ENCODE peak calls at places on chromosomes 11 and 22, in five cellular contexts. One of them, this sample, is unnamed.
A peak's percentile ranks its signal among the peaks of the same experiment; 100 is the strongest.

GRCh38 chr11:59053387-59053786 is 32.7 kb upstream of the GLYATL1B start:
- DNase-seq in suprapubic skin: peak; percentile 74
- DNase-seq in mucosa of descending colon: peak; percentile 72
- DNase-seq in stomach: peak; percentile 70
- DNase-seq in progenitor cell of endocrine pancreas: peak; percentile 43
- DNase-seq in this sample: peak; percentile 45

GRCh38 chr11:26044389-26044788 is 287.5 kb upstream of the ANO3 start:
- DNase-seq in stomach: no peak
- DNase-seq in suprapubic skin: no peak
- DNase-seq in mucosa of descending colon: no peak
- DNase-seq in progenitor cell of endocrine pancreas: no peak
- DNase-seq in this sample: no peak

GRCh38 chr11:36574486-36574885 is 6.7 kb downstream of the RAG1 start:
- DNase-seq in progenitor cell of endocrine pancreas: no peak
- DNase-seq in mucosa of descending colon: no peak
- DNase-seq in stomach: no peak
- DNase-seq in suprapubic skin: no peak
- DNase-seq in this sample: no peak

GRCh38 chr11:124618863-124619262 is 3.8 kb upstream of the TBRG1 start:
- DNase-seq in stomach: no peak
- DNase-seq in mucosa of descending colon: no peak
- DNase-seq in suprapubic skin: no peak
- DNase-seq in progenitor cell of endocrine pancreas: no peak
- DNase-seq in this sample: no peak

GRCh38 chr11:122981388-122982264 is at the start of gene BSX:
- DNase-seq in suprapubic skin: peak; percentile 63
- DNase-seq in stomach: peak; percentile 45
- DNase-seq in mucosa of descending colon: peak; percentile 47
- DNase-seq in progenitor cell of endocrine pancreas: peak; percentile 79
- DNase-seq in this sample: no peak

GRCh38 chr11:11552688-11553087 is 69.1 kb downstream of the GALNT18 start:
- DNase-seq in progenitor cell of endocrine pancreas: peak; percentile 26
- DNase-seq in stomach: no peak
- DNase-seq in mucosa of descending colon: peak; percentile 47
- DNase-seq in suprapubic skin: no peak
- DNase-seq in this sample: no peak

GRCh38 chr22:29044657-29045176 is 16.9 kb downstream of the C22orf31 start:
- DNase-seq in progenitor cell of endocrine pancreas: no peak
- DNase-seq in stomach: no peak
- DNase-seq in mucosa of descending colon: no peak
- DNase-seq in suprapubic skin: peak; percentile 36
- DNase-seq in this sample: no peak

GRCh38 chr11:65960824-65961266 is 689 bp upstream of the SART1 start:
- DNase-seq in mucosa of descending colon: peak; percentile 46
- DNase-seq in suprapubic skin: no peak
- DNase-seq in stomach: no peak
- DNase-seq in progenitor cell of endocrine pancreas: no peak
- DNase-seq in this sample: no peak

GRCh38 chr11:21385669-21386068 is 716.3 kb downstream of the NELL1 start:
- DNase-seq in stomach: no peak
- DNase-seq in suprapubic skin: no peak
- DNase-seq in progenitor cell of endocrine pancreas: no peak
- DNase-seq in mucosa of descending colon: no peak
- DNase-seq in this sample: no peak

GRCh38 chr22:21657361-21658118 is 8.3 kb upstream of the PPIL2 start:
- DNase-seq in stomach: peak; percentile 86
- DNase-seq in progenitor cell of endocrine pancreas: peak; percentile 75
- DNase-seq in suprapubic skin: no peak
- DNase-seq in mucosa of descending colon: peak; percentile 88
- DNase-seq in this sample: peak; percentile 78
- TF ChIP-seq CTCF in stomach: peak; percentile 14
- TF ChIP-seq CTCF in progenitor cell of endocrine pancreas: peak; percentile 42
- TF ChIP-seq CTCF in suprapubic skin: no peak
- TF ChIP-seq CTCF in mucosa of descending colon: peak; percentile 32
- TF ChIP-seq CTCF in this sample: no peak

GRCh38 chr11:62217191-62217748 is 8.8 kb downstream of the SCGB2A1 start:
- DNase-seq in stomach: no peak
- DNase-seq in suprapubic skin: no peak
- DNase-seq in mucosa of descending colon: no peak
- DNase-seq in progenitor cell of endocrine pancreas: no peak
- DNase-seq in this sample: no peak
- TF ChIP-seq CTCF in stomach: no peak
- TF ChIP-seq CTCF in suprapubic skin: no peak
- TF ChIP-seq CTCF in mucosa of descending colon: no peak
- TF ChIP-seq CTCF in progenitor cell of endocrine pancreas: peak; percentile 56
- TF ChIP-seq CTCF in this sample: no peak

GRCh38 chr11:45105233-45105992 is 41.0 kb upstream of the PRDM11 start:
- DNase-seq in suprapubic skin: no peak
- DNase-seq in stomach: peak; percentile 77
- DNase-seq in mucosa of descending colon: peak; percentile 81
- DNase-seq in progenitor cell of endocrine pancreas: peak; percentile 76
- DNase-seq in this sample: peak; percentile 63

GRCh38 chr11:45104006-45104789 is 42.2 kb upstream of the PRDM11 start:
- DNase-seq in stomach: no peak
- DNase-seq in progenitor cell of endocrine pancreas: no peak
- DNase-seq in mucosa of descending colon: no peak
- DNase-seq in suprapubic skin: no peak
- DNase-seq in this sample: no peak

GRCh38 chr11:45102361-45102809 is 44.1 kb upstream of the PRDM11 start:
- DNase-seq in stomach: no peak
- DNase-seq in progenitor cell of endocrine pancreas: no peak
- DNase-seq in mucosa of descending colon: no peak
- DNase-seq in suprapubic skin: no peak
- DNase-seq in this sample: no peak

GRCh38 chr11:45104790-45105084 is 41.7 kb upstream of the PRDM11 start:
- DNase-seq in mucosa of descending colon: no peak
- DNase-seq in suprapubic skin: no peak
- DNase-seq in stomach: no peak
- DNase-seq in progenitor cell of endocrine pancreas: no peak
- DNase-seq in this sample: no peak

GRCh38 chr11:45102810-45103621 is 43.4 kb upstream of the PRDM11 start:
- DNase-seq in stomach: peak; percentile 54
- DNase-seq in progenitor cell of endocrine pancreas: peak; percentile 37
- DNase-seq in mucosa of descending colon: peak; percentile 63
- DNase-seq in suprapubic skin: no peak
- DNase-seq in this sample: peak; percentile 70
- TF ChIP-seq CTCF in stomach: peak; percentile 95
- TF ChIP-seq CTCF in progenitor cell of endocrine pancreas: peak; percentile 93
- TF ChIP-seq CTCF in mucosa of descending colon: peak; percentile 81
- TF ChIP-seq CTCF in suprapubic skin: peak; percentile 96
- TF ChIP-seq CTCF in this sample: peak; percentile 99

DNA sequence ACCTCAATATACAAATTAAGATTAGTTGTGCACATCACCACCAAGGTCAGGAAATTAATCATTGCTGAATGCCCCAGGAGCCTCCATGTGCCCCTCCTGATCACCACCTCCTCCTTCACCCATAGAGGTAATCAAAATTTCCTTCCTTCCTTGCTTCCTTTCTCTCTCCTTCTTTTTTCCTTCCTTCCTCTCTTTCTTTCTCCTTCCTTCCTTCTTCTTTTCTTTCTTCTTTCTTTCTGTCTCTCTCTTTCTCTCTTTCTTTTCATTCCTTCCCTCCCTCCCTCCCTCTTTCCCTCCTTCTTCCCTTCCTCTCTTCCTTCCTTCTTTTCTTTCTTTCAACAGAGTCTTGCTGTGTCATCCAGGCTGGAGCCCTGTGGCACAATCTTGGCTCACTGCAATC is 67.9 kb upstream of the FTH1 start:
- DNase-seq in progenitor cell of endocrine pancreas: no peak
- DNase-seq in mucosa of descending colon: no peak
- DNase-seq in suprapubic skin: no peak
- DNase-seq in stomach: no peak
- DNase-seq in this sample: no peak
- TF ChIP-seq CTCF in progenitor cell of endocrine pancreas: no peak
- TF ChIP-seq CTCF in mucosa of descending colon: no peak
- TF ChIP-seq CTCF in suprapubic skin: no peak
- TF ChIP-seq CTCF in stomach: no peak
- TF ChIP-seq CTCF in this sample: no peak

GRCh38 chr22:45549739-45550138 is 47.1 kb downstream of the FBLN1 start:
- DNase-seq in suprapubic skin: no peak
- DNase-seq in stomach: no peak
- DNase-seq in progenitor cell of endocrine pancreas: no peak
- DNase-seq in mucosa of descending colon: no peak
- DNase-seq in this sample: no peak

GRCh38 chr22:45550416-45550815 is 47.7 kb downstream of the FBLN1 start:
- DNase-seq in stomach: no peak
- DNase-seq in suprapubic skin: no peak
- DNase-seq in progenitor cell of endocrine pancreas: no peak
- DNase-seq in mucosa of descending colon: no peak
- DNase-seq in this sample: no peak

GRCh38 chr22:45548441-45548840 is 45.8 kb downstream of the FBLN1 start:
- DNase-seq in mucosa of descending colon: no peak
- DNase-seq in suprapubic skin: peak; percentile 62
- DNase-seq in progenitor cell of endocrine pancreas: no peak
- DNase-seq in stomach: no peak
- DNase-seq in this sample: no peak

GRCh38 chr22:45550891-45551290 is 48.2 kb downstream of the FBLN1 start:
- DNase-seq in mucosa of descending colon: no peak
- DNase-seq in stomach: no peak
- DNase-seq in suprapubic skin: no peak
- DNase-seq in progenitor cell of endocrine pancreas: no peak
- DNase-seq in this sample: no peak

DNA sequence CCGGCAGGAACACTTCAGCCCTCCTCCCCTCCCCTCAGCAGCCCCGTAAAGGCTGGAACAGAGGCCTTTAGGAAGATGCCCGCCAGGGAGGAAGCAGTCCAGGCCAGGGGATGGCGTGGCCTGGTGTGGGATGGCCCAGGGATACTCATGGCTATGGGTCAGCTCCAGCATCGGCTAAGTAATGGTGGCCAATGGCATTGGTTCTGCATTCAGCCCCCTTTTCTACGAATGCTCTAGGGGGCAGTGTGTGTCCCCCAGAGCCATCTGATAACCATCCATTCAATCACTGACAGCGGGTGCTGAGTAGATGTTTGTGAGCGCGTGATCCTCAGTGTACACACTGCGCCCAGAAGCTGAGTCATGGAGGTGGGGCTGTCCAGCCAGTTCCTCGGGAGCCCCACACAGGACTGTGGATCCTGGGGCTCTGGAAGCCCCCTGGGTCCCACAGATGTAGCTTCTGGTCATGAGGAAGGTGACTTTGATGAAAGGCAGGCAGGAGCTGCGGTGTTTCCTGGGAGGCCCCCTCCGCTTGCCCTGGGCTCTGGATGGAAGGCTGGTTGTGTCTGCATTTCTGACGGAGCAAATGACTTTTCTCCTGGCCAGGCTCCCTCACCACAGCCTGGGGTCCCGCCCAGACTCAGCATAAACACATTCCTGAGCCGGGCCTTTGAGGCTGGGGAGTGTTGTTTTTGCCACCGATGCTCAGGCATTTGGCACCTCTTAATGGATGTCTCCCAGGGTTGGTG is 46.5 kb downstream of the FBLN1 start:
- DNase-seq in progenitor cell of endocrine pancreas: no peak
- DNase-seq in suprapubic skin: peak; percentile 88
- DNase-seq in mucosa of descending colon: peak; percentile 50
- DNase-seq in stomach: peak; percentile 46
- DNase-seq in this sample: no peak
- TF ChIP-seq CTCF in progenitor cell of endocrine pancreas: peak; percentile 17
- TF ChIP-seq CTCF in suprapubic skin: no peak
- TF ChIP-seq CTCF in mucosa of descending colon: peak; percentile 9
- TF ChIP-seq CTCF in stomach: no peak
- TF ChIP-seq CTCF in this sample: no peak